ENCODE peak calls at places on chromosome X, in six cellular contexts. One of them, this sample, is unnamed.
A peak's percentile ranks its signal among the peaks of the same experiment; 100 is the strongest.

GRCh38 chrX:65595460-65595876 is 60.9 kb upstream of the LAS1L start:
- DNase-seq in HT1080: peak; percentile 93
- DNase-seq in dorsolateral prefrontal cortex: peak; percentile 94
- DNase-seq in HFFc6: peak; percentile 93
- DNase-seq in spleen: peak; percentile 95
- DNase-seq in neural crest cell: peak; percentile 83
- DNase-seq in this sample: peak; percentile 76

GRCh38 chrX:151177141-151178027 is 1.0 kb downstream of the GPR50 start:
- DNase-seq in HT1080: no peak
- DNase-seq in neural crest cell: peak; percentile 22
- DNase-seq in HFFc6: no peak
- DNase-seq in dorsolateral prefrontal cortex: no peak
- DNase-seq in spleen: no peak
- DNase-seq in this sample: no peak

GRCh38 chrX:135737361-135738071 is 24.1 kb downstream of the CT45A1 start:
- DNase-seq in spleen: no peak
- DNase-seq in neural crest cell: no peak
- DNase-seq in dorsolateral prefrontal cortex: no peak
- DNase-seq in HT1080: peak; percentile 10
- DNase-seq in HFFc6: no peak
- DNase-seq in this sample: no peak

GRCh38 chrX:82676386-82676785 is 831.7 kb upstream of the POU3F4 start:
- DNase-seq in dorsolateral prefrontal cortex: no peak
- DNase-seq in HFFc6: no peak
- DNase-seq in spleen: no peak
- DNase-seq in neural crest cell: no peak
- DNase-seq in HT1080: no peak
- DNase-seq in this sample: no peak

GRCh38 chrX:100350704-100351489 is 59.2 kb downstream of the PCDH19 start:
- DNase-seq in spleen: no peak
- DNase-seq in HT1080: no peak
- DNase-seq in neural crest cell: no peak
- DNase-seq in dorsolateral prefrontal cortex: no peak
- DNase-seq in HFFc6: no peak
- DNase-seq in this sample: no peak

GRCh38 chrX:131187234-131187633 is 101.9 kb downstream of the IGSF1 start:
- DNase-seq in dorsolateral prefrontal cortex: no peak
- DNase-seq in neural crest cell: no peak
- DNase-seq in HT1080: no peak
- DNase-seq in spleen: no peak
- DNase-seq in HFFc6: no peak
- DNase-seq in this sample: no peak

GRCh38 chrX:69068295-69069085 is 96.8 kb downstream of the PJA1 start:
- DNase-seq in spleen: peak; percentile 67
- DNase-seq in neural crest cell: no peak
- DNase-seq in dorsolateral prefrontal cortex: no peak
- DNase-seq in HT1080: no peak
- DNase-seq in HFFc6: no peak
- DNase-seq in this sample: no peak

GRCh38 chrX:31012509-31013025 is 59.3 kb downstream of the FTHL17 start:
- DNase-seq in spleen: no peak
- DNase-seq in HFFc6: no peak
- DNase-seq in HT1080: no peak
- DNase-seq in dorsolateral prefrontal cortex: no peak
- DNase-seq in neural crest cell: no peak
- DNase-seq in this sample: no peak

GRCh38 chrX:68462653-68463052 is 29.4 kb upstream of the OPHN1 start:
- DNase-seq in HT1080: peak; percentile 67
- DNase-seq in HFFc6: peak; percentile 50
- DNase-seq in spleen: no peak
- DNase-seq in neural crest cell: peak; percentile 7
- DNase-seq in dorsolateral prefrontal cortex: peak; percentile 14
- DNase-seq in this sample: peak; percentile 32

GRCh38 chrX:39721570-39722279 is 376.0 kb downstream of the BCOR start:
- DNase-seq in HFFc6: no peak
- DNase-seq in neural crest cell: no peak
- DNase-seq in spleen: no peak
- DNase-seq in HT1080: no peak
- DNase-seq in dorsolateral prefrontal cortex: no peak
- DNase-seq in this sample: no peak

GRCh38 chrX:10900585-10901289 is 210.4 kb upstream of the HCCS start:
- DNase-seq in HFFc6: no peak
- DNase-seq in HT1080: peak; percentile 52
- DNase-seq in neural crest cell: no peak
- DNase-seq in dorsolateral prefrontal cortex: no peak
- DNase-seq in spleen: no peak
- DNase-seq in this sample: peak; percentile 69

GRCh38 chrX:20409991-20410390 is 143.3 kb upstream of the RPS6KA3 start:
- DNase-seq in HFFc6: no peak
- DNase-seq in spleen: no peak
- DNase-seq in HT1080: no peak
- DNase-seq in dorsolateral prefrontal cortex: no peak
- DNase-seq in neural crest cell: no peak
- DNase-seq in this sample: no peak

GRCh38 chrX:14673764-14674163 is 144.4 kb downstream of the GLRA2 start:
- DNase-seq in HFFc6: peak; percentile 84
- DNase-seq in HT1080: peak; percentile 84
- DNase-seq in neural crest cell: no peak
- DNase-seq in dorsolateral prefrontal cortex: no peak
- DNase-seq in spleen: no peak
- DNase-seq in this sample: peak; percentile 93

This sample was measured in Caki2.